ENCODE peak calls at places on chromosomes 3 and 15, in four cellular contexts. One of them, this sample, is unnamed.

GRCh38 chr3:99875573-99875924 is 57.9 kb downstream of the CMSS1 start:
- DNase-seq in kidney tubule cell: peak
- DNase-seq in A549: no peak
- DNase-seq in LNCaP clone FGC: no peak
- DNase-seq in this sample: no peak

GRCh38 chr15:85406916-85407315 is 26.5 kb downstream of the AKAP13 start:
- DNase-seq in LNCaP clone FGC: no peak
- DNase-seq in A549: no peak
- DNase-seq in kidney tubule cell: no peak
- DNase-seq in this sample: no peak

GRCh38 chr15:75921732-75922703 is 18.3 kb downstream of the FBXO22 start:
- DNase-seq in LNCaP clone FGC: peak
- DNase-seq in kidney tubule cell: peak
- DNase-seq in A549: no peak
- DNase-seq in this sample: peak

GRCh38 chr3:185825639-185826481 is 1.0 kb upstream of the IGF2BP2 start:
- DNase-seq in A549: peak
- DNase-seq in kidney tubule cell: peak
- DNase-seq in LNCaP clone FGC: no peak
- DNase-seq in this sample: peak

GRCh38 chr3:10757021-10757820 is 58.8 kb upstream of the SLC6A11 start:
- DNase-seq in kidney tubule cell: peak
- DNase-seq in A549: peak
- DNase-seq in LNCaP clone FGC: no peak
- DNase-seq in this sample: peak

GRCh38 chr15:73022156-73022555 is 30.1 kb upstream of the NEO1 start:
- DNase-seq in A549: no peak
- DNase-seq in kidney tubule cell: no peak
- DNase-seq in LNCaP clone FGC: no peak
- DNase-seq in this sample: no peak

GRCh38 chr3:116339441-116340028 is 105.8 kb downstream of the LSAMP start:
- DNase-seq in A549: no peak
- DNase-seq in LNCaP clone FGC: no peak
- DNase-seq in kidney tubule cell: peak
- DNase-seq in this sample: no peak

GRCh38 chr15:77369168-77369567 is 50.7 kb downstream of the PEAK1 start:
- DNase-seq in A549: no peak
- DNase-seq in kidney tubule cell: peak
- DNase-seq in LNCaP clone FGC: no peak
- DNase-seq in this sample: no peak

GRCh38 chr3:183538475-183538874 is 17.0 kb downstream of the KLHL6 start:
- DNase-seq in LNCaP clone FGC: no peak
- DNase-seq in A549: no peak
- DNase-seq in kidney tubule cell: no peak
- DNase-seq in this sample: no peak

GRCh38 chr3:152352559-152352958 is 83.8 kb downstream of the MBNL1 start:
- DNase-seq in LNCaP clone FGC: no peak
- DNase-seq in kidney tubule cell: no peak
- DNase-seq in A549: no peak
- DNase-seq in this sample: no peak

GRCh38 chr3:108312656-108313055 is 16.3 kb downstream of the HHLA2 start:
- DNase-seq in LNCaP clone FGC: no peak
- DNase-seq in A549: no peak
- DNase-seq in kidney tubule cell: peak
- DNase-seq in this sample: no peak

GRCh38 chr3:54628888-54629368 is 298.9 kb downstream of the LRTM1 start:
- DNase-seq in kidney tubule cell: peak
- DNase-seq in A549: no peak
- DNase-seq in LNCaP clone FGC: no peak
- DNase-seq in this sample: no peak

GRCh38 chr3:101850327-101851048 is 1.2 kb downstream of the NFKBIZ start:
- DNase-seq in A549: no peak
- DNase-seq in kidney tubule cell: peak
- DNase-seq in LNCaP clone FGC: no peak
- DNase-seq in this sample: peak

GRCh38 chr15:39851505-39852082 is 68.5 kb downstream of the GPR176 start:
- DNase-seq in kidney tubule cell: no peak
- DNase-seq in A549: no peak
- DNase-seq in LNCaP clone FGC: no peak
- DNase-seq in this sample: no peak

GRCh38 chr3:126567696-126568438 is 9.1 kb upstream of the C3orf22 start:
- DNase-seq in kidney tubule cell: peak
- DNase-seq in A549: peak
- DNase-seq in LNCaP clone FGC: no peak
- DNase-seq in this sample: no peak

GRCh38 chr15:89171136-89172072 is 50.0 kb downstream of the RLBP1 start:
- DNase-seq in kidney tubule cell: peak
- DNase-seq in A549: peak
- DNase-seq in LNCaP clone FGC: no peak
- DNase-seq in this sample: peak

GRCh38 chr15:70447927-70448698 is 315.2 kb downstream of the UACA start:
- DNase-seq in A549: no peak
- DNase-seq in kidney tubule cell: no peak
- DNase-seq in LNCaP clone FGC: no peak
- DNase-seq in this sample: no peak

GRCh38 chr3:119015942-119016341 is 18.7 kb downstream of the IGSF11 start:
- DNase-seq in A549: no peak
- DNase-seq in kidney tubule cell: no peak
- DNase-seq in LNCaP clone FGC: no peak
- DNase-seq in this sample: no peak

GRCh38 chr3:46634856-46635255 is 22.5 kb downstream of the FAM240A start:
- DNase-seq in kidney tubule cell: no peak
- DNase-seq in LNCaP clone FGC: no peak
- DNase-seq in A549: no peak
- DNase-seq in this sample: no peak

GRCh38 chr3:150871192-150871591 is 34.0 kb downstream of the MINDY4B start:
- DNase-seq in A549: no peak
- DNase-seq in kidney tubule cell: peak
- DNase-seq in LNCaP clone FGC: no peak
- DNase-seq in this sample: no peak

GRCh38 chr15:38414351-38414750 is 39.6 kb upstream of the FAM98B start:
- DNase-seq in A549: peak
- DNase-seq in LNCaP clone FGC: peak
- DNase-seq in kidney tubule cell: peak
- DNase-seq in this sample: peak

GRCh38 chr3:193605876-193606275 is 12.9 kb downstream of the OPA1 start:
- DNase-seq in LNCaP clone FGC: peak
- DNase-seq in kidney tubule cell: peak
- DNase-seq in A549: peak
- DNase-seq in this sample: peak

GRCh38 chr3:143531101-143531500 is 317.2 kb downstream of the SLC9A9 start:
- DNase-seq in LNCaP clone FGC: no peak
- DNase-seq in kidney tubule cell: no peak
- DNase-seq in A549: no peak
- DNase-seq in this sample: no peak